ENCODE peak calls at places on chromosomes 2 and 18, in ten cellular contexts. One of them, this sample, is unnamed.

GRCh38 chr2:207067476-207067875 is 98.3 kb downstream of the KLF7 start:
- ATAC-seq in heart right ventricle: no peak
- ATAC-seq in left lung: no peak
- ATAC-seq in T-helper 17 cell: no peak
- ATAC-seq in activated T-cell treated with anti-CD3 and anti-CD28 coated beads, Interleukin-2, amount 50 U/mL, for 4 hours: no peak
- ATAC-seq in natural killer cell treated with Interleukin-12 subunit alpha and Interleukin-12 subunit beta and Interleukin-15 and Interleukin-18, amount 100 ng/mL, for 72 hours: no peak
- ATAC-seq in pancreas: no peak
- ATAC-seq in body of pancreas: no peak
- ATAC-seq in PC-3: no peak
- ATAC-seq in sciatic nerve: peak; percentile 55
- ATAC-seq in this sample: no peak

GRCh38 chr2:227366861-227367800 is 12.0 kb downstream of the TM4SF20 start:
- ATAC-seq in heart right ventricle: peak; percentile 41
- ATAC-seq in left lung: peak; percentile 62
- ATAC-seq in T-helper 17 cell: no peak
- ATAC-seq in activated T-cell treated with anti-CD3 and anti-CD28 coated beads, Interleukin-2, amount 50 U/mL, for 4 hours: no peak
- ATAC-seq in natural killer cell treated with Interleukin-12 subunit alpha and Interleukin-12 subunit beta and Interleukin-15 and Interleukin-18, amount 100 ng/mL, for 72 hours: no peak
- ATAC-seq in pancreas: peak; percentile 25
- ATAC-seq in body of pancreas: no peak
- ATAC-seq in PC-3: peak; percentile 87
- ATAC-seq in sciatic nerve: peak; percentile 54
- ATAC-seq in this sample: peak; percentile 69

GRCh38 chr2:12847694-12848093 is 131.0 kb downstream of the TRIB2 start:
- ATAC-seq in heart right ventricle: peak; percentile 54
- ATAC-seq in left lung: no peak
- ATAC-seq in T-helper 17 cell: no peak
- ATAC-seq in activated T-cell treated with anti-CD3 and anti-CD28 coated beads, Interleukin-2, amount 50 U/mL, for 4 hours: no peak
- ATAC-seq in natural killer cell treated with Interleukin-12 subunit alpha and Interleukin-12 subunit beta and Interleukin-15 and Interleukin-18, amount 100 ng/mL, for 72 hours: no peak
- ATAC-seq in pancreas: no peak
- ATAC-seq in body of pancreas: no peak
- ATAC-seq in PC-3: no peak
- ATAC-seq in sciatic nerve: no peak
- ATAC-seq in this sample: no peak

GRCh38 chr2:13576634-13577033 is 859.9 kb downstream of the TRIB2 start:
- ATAC-seq in heart right ventricle: no peak
- ATAC-seq in left lung: no peak
- ATAC-seq in T-helper 17 cell: no peak
- ATAC-seq in activated T-cell treated with anti-CD3 and anti-CD28 coated beads, Interleukin-2, amount 50 U/mL, for 4 hours: no peak
- ATAC-seq in natural killer cell treated with Interleukin-12 subunit alpha and Interleukin-12 subunit beta and Interleukin-15 and Interleukin-18, amount 100 ng/mL, for 72 hours: no peak
- ATAC-seq in pancreas: no peak
- ATAC-seq in body of pancreas: no peak
- ATAC-seq in PC-3: no peak
- ATAC-seq in sciatic nerve: no peak
- ATAC-seq in this sample: no peak

GRCh38 chr2:102103284-102103683 is 39.3 kb upstream of the IL1R1 start:
- ATAC-seq in heart right ventricle: no peak
- ATAC-seq in left lung: no peak
- ATAC-seq in T-helper 17 cell: no peak
- ATAC-seq in activated T-cell treated with anti-CD3 and anti-CD28 coated beads, Interleukin-2, amount 50 U/mL, for 4 hours: no peak
- ATAC-seq in natural killer cell treated with Interleukin-12 subunit alpha and Interleukin-12 subunit beta and Interleukin-15 and Interleukin-18, amount 100 ng/mL, for 72 hours: no peak
- ATAC-seq in pancreas: no peak
- ATAC-seq in body of pancreas: no peak
- ATAC-seq in PC-3: no peak
- ATAC-seq in sciatic nerve: no peak
- ATAC-seq in this sample: no peak

GRCh38 chr2:205323929-205324328 is 358.4 kb upstream of the NRP2 start:
- ATAC-seq in heart right ventricle: no peak
- ATAC-seq in left lung: no peak
- ATAC-seq in T-helper 17 cell: no peak
- ATAC-seq in activated T-cell treated with anti-CD3 and anti-CD28 coated beads, Interleukin-2, amount 50 U/mL, for 4 hours: no peak
- ATAC-seq in natural killer cell treated with Interleukin-12 subunit alpha and Interleukin-12 subunit beta and Interleukin-15 and Interleukin-18, amount 100 ng/mL, for 72 hours: no peak
- ATAC-seq in pancreas: no peak
- ATAC-seq in body of pancreas: no peak
- ATAC-seq in PC-3: peak; percentile 53
- ATAC-seq in sciatic nerve: no peak
- ATAC-seq in this sample: no peak

GRCh38 chr2:62675062-62675461 is 30.5 kb upstream of the EHBP1 start:
- ATAC-seq in heart right ventricle: no peak
- ATAC-seq in left lung: no peak
- ATAC-seq in T-helper 17 cell: no peak
- ATAC-seq in activated T-cell treated with anti-CD3 and anti-CD28 coated beads, Interleukin-2, amount 50 U/mL, for 4 hours: no peak
- ATAC-seq in natural killer cell treated with Interleukin-12 subunit alpha and Interleukin-12 subunit beta and Interleukin-15 and Interleukin-18, amount 100 ng/mL, for 72 hours: no peak
- ATAC-seq in pancreas: no peak
- ATAC-seq in body of pancreas: no peak
- ATAC-seq in PC-3: no peak
- ATAC-seq in sciatic nerve: no peak
- ATAC-seq in this sample: no peak

GRCh38 chr2:128617029-128617590 is 298.4 kb upstream of the HS6ST1 start:
- ATAC-seq in heart right ventricle: no peak
- ATAC-seq in left lung: peak; percentile 58
- ATAC-seq in T-helper 17 cell: no peak
- ATAC-seq in activated T-cell treated with anti-CD3 and anti-CD28 coated beads, Interleukin-2, amount 50 U/mL, for 4 hours: no peak
- ATAC-seq in natural killer cell treated with Interleukin-12 subunit alpha and Interleukin-12 subunit beta and Interleukin-15 and Interleukin-18, amount 100 ng/mL, for 72 hours: peak; percentile 12
- ATAC-seq in pancreas: no peak
- ATAC-seq in body of pancreas: no peak
- ATAC-seq in PC-3: no peak
- ATAC-seq in sciatic nerve: no peak
- ATAC-seq in this sample: no peak

GRCh38 chr2:10914272-10914693 is 2.5 kb downstream of the KCNF1 start:
- ATAC-seq in heart right ventricle: peak; percentile 11
- ATAC-seq in left lung: no peak
- ATAC-seq in T-helper 17 cell: no peak
- ATAC-seq in activated T-cell treated with anti-CD3 and anti-CD28 coated beads, Interleukin-2, amount 50 U/mL, for 4 hours: no peak
- ATAC-seq in natural killer cell treated with Interleukin-12 subunit alpha and Interleukin-12 subunit beta and Interleukin-15 and Interleukin-18, amount 100 ng/mL, for 72 hours: no peak
- ATAC-seq in pancreas: no peak
- ATAC-seq in body of pancreas: no peak
- ATAC-seq in PC-3: peak; percentile 26
- ATAC-seq in sciatic nerve: peak; percentile 29
- ATAC-seq in this sample: peak; percentile 32

GRCh38 chr18:8893628-8894231 is 188.4 kb downstream of the MTCL1 start:
- ATAC-seq in heart right ventricle: no peak
- ATAC-seq in left lung: no peak
- ATAC-seq in T-helper 17 cell: no peak
- ATAC-seq in activated T-cell treated with anti-CD3 and anti-CD28 coated beads, Interleukin-2, amount 50 U/mL, for 4 hours: no peak
- ATAC-seq in natural killer cell treated with Interleukin-12 subunit alpha and Interleukin-12 subunit beta and Interleukin-15 and Interleukin-18, amount 100 ng/mL, for 72 hours: no peak
- ATAC-seq in pancreas: no peak
- ATAC-seq in body of pancreas: no peak
- ATAC-seq in PC-3: no peak
- ATAC-seq in sciatic nerve: no peak
- ATAC-seq in this sample: no peak

GRCh38 chr2:194166818-194167217 is 1490.2 kb upstream of the SLC39A10 start:
- ATAC-seq in heart right ventricle: no peak
- ATAC-seq in left lung: peak; percentile 56
- ATAC-seq in T-helper 17 cell: no peak
- ATAC-seq in activated T-cell treated with anti-CD3 and anti-CD28 coated beads, Interleukin-2, amount 50 U/mL, for 4 hours: no peak
- ATAC-seq in natural killer cell treated with Interleukin-12 subunit alpha and Interleukin-12 subunit beta and Interleukin-15 and Interleukin-18, amount 100 ng/mL, for 72 hours: no peak
- ATAC-seq in pancreas: no peak
- ATAC-seq in body of pancreas: peak; percentile 65
- ATAC-seq in PC-3: peak; percentile 64
- ATAC-seq in sciatic nerve: no peak
- ATAC-seq in this sample: no peak

GRCh38 chr2:180015951-180016709 is 9.0 kb upstream of the CWC22 start:
- ATAC-seq in heart right ventricle: no peak
- ATAC-seq in left lung: peak; percentile 40
- ATAC-seq in T-helper 17 cell: no peak
- ATAC-seq in activated T-cell treated with anti-CD3 and anti-CD28 coated beads, Interleukin-2, amount 50 U/mL, for 4 hours: no peak
- ATAC-seq in natural killer cell treated with Interleukin-12 subunit alpha and Interleukin-12 subunit beta and Interleukin-15 and Interleukin-18, amount 100 ng/mL, for 72 hours: no peak
- ATAC-seq in pancreas: no peak
- ATAC-seq in body of pancreas: no peak
- ATAC-seq in PC-3: peak; percentile 79
- ATAC-seq in sciatic nerve: no peak
- ATAC-seq in this sample: peak; percentile 54

GRCh38 chr2:181407171-181407570 is 50.0 kb upstream of the ITGA4 start:
- ATAC-seq in heart right ventricle: peak; percentile 61
- ATAC-seq in left lung: peak; percentile 56
- ATAC-seq in T-helper 17 cell: no peak
- ATAC-seq in activated T-cell treated with anti-CD3 and anti-CD28 coated beads, Interleukin-2, amount 50 U/mL, for 4 hours: no peak
- ATAC-seq in natural killer cell treated with Interleukin-12 subunit alpha and Interleukin-12 subunit beta and Interleukin-15 and Interleukin-18, amount 100 ng/mL, for 72 hours: no peak
- ATAC-seq in pancreas: peak; percentile 66
- ATAC-seq in body of pancreas: no peak
- ATAC-seq in PC-3: no peak
- ATAC-seq in sciatic nerve: no peak
- ATAC-seq in this sample: no peak

GRCh38 chr2:70725505-70725904 is 42.5 kb downstream of the ADD2 start:
- ATAC-seq in heart right ventricle: no peak
- ATAC-seq in left lung: no peak
- ATAC-seq in T-helper 17 cell: no peak
- ATAC-seq in activated T-cell treated with anti-CD3 and anti-CD28 coated beads, Interleukin-2, amount 50 U/mL, for 4 hours: no peak
- ATAC-seq in natural killer cell treated with Interleukin-12 subunit alpha and Interleukin-12 subunit beta and Interleukin-15 and Interleukin-18, amount 100 ng/mL, for 72 hours: no peak
- ATAC-seq in pancreas: no peak
- ATAC-seq in body of pancreas: no peak
- ATAC-seq in PC-3: no peak
- ATAC-seq in sciatic nerve: no peak
- ATAC-seq in this sample: no peak

GRCh38 chr2:144922519-144922918 is 402.6 kb upstream of the ZEB2 start:
- ATAC-seq in heart right ventricle: no peak
- ATAC-seq in left lung: no peak
- ATAC-seq in T-helper 17 cell: no peak
- ATAC-seq in activated T-cell treated with anti-CD3 and anti-CD28 coated beads, Interleukin-2, amount 50 U/mL, for 4 hours: no peak
- ATAC-seq in natural killer cell treated with Interleukin-12 subunit alpha and Interleukin-12 subunit beta and Interleukin-15 and Interleukin-18, amount 100 ng/mL, for 72 hours: peak; percentile 72
- ATAC-seq in pancreas: no peak
- ATAC-seq in body of pancreas: no peak
- ATAC-seq in PC-3: no peak
- ATAC-seq in sciatic nerve: no peak
- ATAC-seq in this sample: no peak

GRCh38 chr2:207394812-207395534 is 134.8 kb upstream of the CREB1 start:
- ATAC-seq in heart right ventricle: peak; percentile 91
- ATAC-seq in left lung: peak; percentile 59
- ATAC-seq in T-helper 17 cell: no peak
- ATAC-seq in activated T-cell treated with anti-CD3 and anti-CD28 coated beads, Interleukin-2, amount 50 U/mL, for 4 hours: peak; percentile 90
- ATAC-seq in natural killer cell treated with Interleukin-12 subunit alpha and Interleukin-12 subunit beta and Interleukin-15 and Interleukin-18, amount 100 ng/mL, for 72 hours: peak; percentile 95
- ATAC-seq in pancreas: peak; percentile 58
- ATAC-seq in body of pancreas: no peak
- ATAC-seq in PC-3: peak; percentile 86
- ATAC-seq in sciatic nerve: no peak
- ATAC-seq in this sample: no peak

GRCh38 chr2:61456070-61456745 is 14.7 kb downstream of the USP34 start:
- ATAC-seq in heart right ventricle: peak; percentile 70
- ATAC-seq in left lung: peak; percentile 54
- ATAC-seq in T-helper 17 cell: no peak
- ATAC-seq in activated T-cell treated with anti-CD3 and anti-CD28 coated beads, Interleukin-2, amount 50 U/mL, for 4 hours: no peak
- ATAC-seq in natural killer cell treated with Interleukin-12 subunit alpha and Interleukin-12 subunit beta and Interleukin-15 and Interleukin-18, amount 100 ng/mL, for 72 hours: no peak
- ATAC-seq in pancreas: peak; percentile 73
- ATAC-seq in body of pancreas: peak; percentile 71
- ATAC-seq in PC-3: no peak
- ATAC-seq in sciatic nerve: no peak
- ATAC-seq in this sample: no peak

GRCh38 chr2:96528680-96529375 is 7.7 kb upstream of the ARID5A start:
- ATAC-seq in heart right ventricle: peak; percentile 5
- ATAC-seq in left lung: no peak
- ATAC-seq in T-helper 17 cell: no peak
- ATAC-seq in activated T-cell treated with anti-CD3 and anti-CD28 coated beads, Interleukin-2, amount 50 U/mL, for 4 hours: no peak
- ATAC-seq in natural killer cell treated with Interleukin-12 subunit alpha and Interleukin-12 subunit beta and Interleukin-15 and Interleukin-18, amount 100 ng/mL, for 72 hours: no peak
- ATAC-seq in pancreas: no peak
- ATAC-seq in body of pancreas: no peak
- ATAC-seq in PC-3: no peak
- ATAC-seq in sciatic nerve: no peak
- ATAC-seq in this sample: no peak

GRCh38 chr2:121201796-121202195 is 83.2 kb downstream of the TFCP2L1 start:
- ATAC-seq in heart right ventricle: no peak
- ATAC-seq in left lung: no peak
- ATAC-seq in T-helper 17 cell: no peak
- ATAC-seq in activated T-cell treated with anti-CD3 and anti-CD28 coated beads, Interleukin-2, amount 50 U/mL, for 4 hours: no peak
- ATAC-seq in natural killer cell treated with Interleukin-12 subunit alpha and Interleukin-12 subunit beta and Interleukin-15 and Interleukin-18, amount 100 ng/mL, for 72 hours: no peak
- ATAC-seq in pancreas: no peak
- ATAC-seq in body of pancreas: no peak
- ATAC-seq in PC-3: no peak
- ATAC-seq in sciatic nerve: no peak
- ATAC-seq in this sample: no peak

GRCh38 chr18:5851998-5852397 is 43.3 kb downstream of the TMEM200C start:
- ATAC-seq in heart right ventricle: no peak
- ATAC-seq in left lung: no peak
- ATAC-seq in T-helper 17 cell: no peak
- ATAC-seq in activated T-cell treated with anti-CD3 and anti-CD28 coated beads, Interleukin-2, amount 50 U/mL, for 4 hours: no peak
- ATAC-seq in natural killer cell treated with Interleukin-12 subunit alpha and Interleukin-12 subunit beta and Interleukin-15 and Interleukin-18, amount 100 ng/mL, for 72 hours: no peak
- ATAC-seq in pancreas: no peak
- ATAC-seq in body of pancreas: no peak
- ATAC-seq in PC-3: peak; percentile 48
- ATAC-seq in sciatic nerve: no peak
- ATAC-seq in this sample: no peak

GRCh38 chr18:37317486-37317885 is 248.1 kb downstream of the CELF4 start:
- ATAC-seq in heart right ventricle: no peak
- ATAC-seq in left lung: no peak
- ATAC-seq in T-helper 17 cell: no peak
- ATAC-seq in activated T-cell treated with anti-CD3 and anti-CD28 coated beads, Interleukin-2, amount 50 U/mL, for 4 hours: no peak
- ATAC-seq in natural killer cell treated with Interleukin-12 subunit alpha and Interleukin-12 subunit beta and Interleukin-15 and Interleukin-18, amount 100 ng/mL, for 72 hours: no peak
- ATAC-seq in pancreas: no peak
- ATAC-seq in body of pancreas: no peak
- ATAC-seq in PC-3: no peak
- ATAC-seq in sciatic nerve: no peak
- ATAC-seq in this sample: no peak